ENCODE peak calls at places on chromosomes 7 and 10, in nine cellular contexts. M is A549, Z is vagina, I is heart left ventricle, F is body of pancreas, T is stomach, X is transverse colon, K is suprapubic skin, S is spleen. O is an unnamed sample.

GRCh38 chr10:62250594-62251198 is 17.9 kb downstream of the RTKN2 start:
- DNase-seq in F (no peak), S (no peak), X (no peak), Z (no peak), M (peak; percentile 49), T (no peak), I (no peak), K (no peak), O (peak; percentile 52)

GRCh38 chr7:131038153-131038552 is 289.5 kb upstream of the MKLN1 start:
- DNase-seq in K (no peak), X (no peak), Z (no peak), M (no peak), S (no peak), T (no peak), F (no peak), I (no peak), O (no peak)

GRCh38 chr10:23310443-23310842 is 34.2 kb downstream of the C10orf67 start:
- DNase-seq in F (no peak), M (no peak), X (no peak), I (no peak), K (no peak), Z (no peak), S (no peak), T (no peak), O (no peak)

GRCh38 chr7:104040666-104041065 is 51.2 kb upstream of the RELN start:
- DNase-seq in M (no peak), X (no peak), Z (no peak), T (no peak), S (no peak), F (no peak), K (no peak), I (no peak), O (no peak)

GRCh38 chr10:72455889-72456588 is 101.3 kb upstream of the DNAJB12 start:
- DNase-seq in Z (no peak), X (no peak), T (no peak), M (no peak), F (no peak), K (no peak), I (no peak), S (no peak), O (no peak)

GRCh38 chr10:28105561-28105960 is 106.7 kb upstream of the ODAD2 start:
- DNase-seq in Z (no peak), T (no peak), F (no peak), I (no peak), X (no peak), M (no peak), K (no peak), S (no peak), O (no peak)

GRCh38 chr7:53596230-53596629 is 560.8 kb downstream of the POM121L12 start:
- DNase-seq in Z (no peak), X (no peak), I (no peak), K (no peak), T (no peak), M (no peak), S (no peak), F (no peak), O (no peak)

GRCh38 chr7:26419198-26419597 is 127.5 kb downstream of the SNX10 start:
- DNase-seq in M (no peak), Z (no peak), I (no peak), K (no peak), F (no peak), T (no peak), X (no peak), S (no peak), O (no peak)

DNA sequence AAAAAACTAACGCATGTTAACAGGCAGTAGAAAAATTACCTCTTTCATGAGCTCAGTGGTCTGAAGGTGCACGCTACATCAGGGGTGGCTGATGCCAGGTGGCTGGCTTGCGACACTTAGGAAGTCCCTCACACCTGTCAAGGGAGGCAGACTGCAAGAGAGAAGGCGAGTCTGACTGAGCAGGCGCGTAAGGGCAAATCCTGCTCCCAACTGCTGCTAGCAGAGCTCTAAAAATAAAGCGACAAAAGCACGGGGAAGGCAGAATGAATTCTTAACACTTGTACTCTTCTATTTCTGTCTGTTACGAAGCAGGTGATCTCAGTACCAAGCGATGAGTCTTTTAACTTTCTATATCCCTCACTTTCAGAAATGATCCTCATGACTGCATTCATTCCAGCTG is 33.1 kb downstream of the CACNA2D1 start:
- DNase-seq in S (peak; percentile 17), X (no peak), I (peak; percentile 76), F (peak; percentile 34), M (no peak), K (no peak), T (no peak), Z (no peak), O (no peak)
- H3K27ac ChIP-seq in S (no peak overlapping the region), X (no peak overlapping the region), I (peak overlapping the region; percentile 73), F (no peak overlapping the region), M (no peak overlapping the region), K (no peak overlapping the region), T (no peak overlapping the region), Z (no peak overlapping the region), O (no peak overlapping the region)

DNA sequence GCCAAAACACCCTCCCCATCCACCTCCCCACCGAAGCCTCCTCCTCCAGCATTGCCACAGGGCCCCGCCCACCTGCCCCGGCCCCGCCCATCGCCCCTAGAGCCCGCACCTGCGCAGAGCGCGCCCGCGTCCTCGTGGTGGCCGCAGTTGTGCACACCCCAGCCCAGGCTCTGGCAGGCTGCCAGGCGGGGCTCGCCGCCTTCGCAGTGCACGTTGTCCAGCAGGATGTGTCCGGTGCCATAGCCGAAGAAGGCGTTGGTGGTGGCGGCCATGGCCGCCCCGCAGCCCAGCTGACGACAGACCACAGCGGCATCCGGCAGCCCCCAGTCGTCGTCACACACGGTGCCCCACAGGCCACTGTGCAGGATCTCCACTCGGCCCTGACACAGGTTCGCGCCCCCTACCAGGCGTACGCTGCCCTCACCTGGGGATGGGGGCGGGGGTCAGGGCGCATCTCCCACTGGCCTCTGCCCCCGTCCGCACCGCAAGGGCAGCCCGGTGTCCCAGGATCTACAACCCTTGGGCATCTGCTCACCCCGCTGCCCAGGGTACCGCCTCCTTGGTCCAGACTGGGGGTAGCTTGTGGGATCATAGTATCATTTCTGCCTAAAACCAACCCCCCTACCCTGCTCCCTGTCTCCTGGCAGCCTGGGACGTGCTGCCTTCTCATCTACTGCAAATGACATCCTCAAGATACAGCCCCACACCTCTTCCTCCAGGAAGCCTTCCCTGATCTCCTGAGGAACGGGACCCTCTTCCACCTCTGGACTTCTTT is 11.9 kb downstream of the SSC4D start:
- DNase-seq in K (peak; percentile 89), T (peak; percentile 83), S (peak; percentile 95), Z (no peak), F (peak; percentile 87), I (peak; percentile 82), X (peak; percentile 89), M (peak; percentile 90), O (peak; percentile 93)
- TF ChIP-seq POLR2A in K (no peak), T (no peak), S (no peak), Z (no peak), F (peak; percentile 30), I (no peak), X (peak; percentile 21), M (peak; percentile 63), O (no peak)

GRCh38 chr7:44334734-44335097 is 9.3 kb upstream of the CAMK2B start:
- DNase-seq in I (no peak), S (no peak), M (no peak), F (no peak), T (no peak), K (no peak), Z (no peak), X (no peak), O (no peak)

GRCh38 chr7:44329888-44330287 is 4.5 kb upstream of the CAMK2B start:
- DNase-seq in K (no peak), S (no peak), X (no peak), F (no peak), M (no peak), I (no peak), Z (no peak), T (peak; percentile 9), O (no peak)

GRCh38 chr7:44333971-44334733 is 8.8 kb upstream of the CAMK2B start:
- DNase-seq in X (no peak), I (no peak), K (no peak), Z (no peak), S (no peak), T (no peak), F (no peak), M (no peak), O (no peak)

GRCh38 chr7:44329081-44329480 is 3.7 kb upstream of the CAMK2B start:
- DNase-seq in Z (no peak), F (no peak), K (no peak), S (no peak), M (no peak), X (no peak), I (no peak), T (no peak), O (no peak)

DNA sequence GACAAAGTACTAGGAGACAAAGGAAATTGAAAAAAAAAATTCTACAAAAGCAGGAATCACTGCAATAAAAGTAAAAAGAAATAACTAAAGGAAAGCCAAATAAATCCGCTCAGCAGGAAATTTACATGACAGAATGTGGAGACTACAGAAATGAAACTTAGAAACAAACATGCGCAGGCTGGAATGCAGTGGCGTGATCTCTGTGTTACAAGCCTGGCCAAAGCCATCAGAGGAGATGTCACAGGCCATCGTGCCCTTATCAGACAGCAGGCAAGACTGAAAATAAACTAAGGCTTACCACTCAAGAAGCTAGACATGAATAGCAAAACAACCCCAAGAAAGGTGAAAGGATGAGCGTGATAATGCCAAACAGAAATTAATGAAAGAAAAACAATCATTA is 6.3 kb upstream of the CAMK2B start:
- DNase-seq in I (no peak), M (no peak), X (no peak), T (no peak), K (no peak), F (no peak), S (no peak), Z (no peak), O (no peak)
- H3K4me3 ChIP-seq in I (no peak overlapping the region), M (no peak overlapping the region), X (no peak overlapping the region), T (no peak overlapping the region), K (no peak overlapping the region), F (no peak overlapping the region), S (no peak overlapping the region), Z (no peak overlapping the region), O (no peak overlapping the region)

GRCh38 chr7:54860003-54860775 is 101.2 kb upstream of the SEC61G start:
- DNase-seq in I (no peak), M (no peak), Z (no peak), T (no peak), F (no peak), X (no peak), S (no peak), K (no peak), O (no peak)

GRCh38 chr7:54859545-54859944 is 100.5 kb upstream of the SEC61G start:
- DNase-seq in F (no peak), Z (no peak), K (no peak), S (no peak), I (no peak), M (no peak), X (no peak), T (no peak), O (no peak)

GRCh38 chr7:54858008-54858692 is 99.1 kb upstream of the SEC61G start:
- DNase-seq in Z (no peak), K (no peak), I (no peak), F (no peak), X (no peak), S (no peak), T (no peak), M (no peak), O (no peak)

GRCh38 chr7:54860843-54861242 is 101.8 kb upstream of the SEC61G start:
- DNase-seq in T (no peak), M (no peak), S (no peak), K (no peak), I (no peak), Z (no peak), F (no peak), X (no peak), O (no peak)

DNA sequence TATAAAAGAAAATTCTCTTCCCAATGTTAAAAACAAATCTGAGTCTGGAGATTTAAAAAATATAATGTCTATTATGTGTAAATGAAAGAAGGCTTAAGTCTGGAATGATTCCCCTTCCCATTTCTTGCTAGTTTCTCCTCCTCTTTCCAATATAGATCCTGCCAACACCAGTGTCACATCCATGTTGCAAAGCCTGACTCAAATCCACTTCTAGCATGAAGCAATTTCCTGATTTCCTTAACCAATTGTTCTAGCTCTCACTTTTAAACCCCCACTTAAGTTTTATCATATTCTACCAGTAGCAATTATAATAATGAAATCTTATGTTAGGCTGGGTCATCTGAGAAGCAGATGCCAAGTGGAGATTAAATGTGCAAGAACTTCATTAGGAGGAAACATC is 100.1 kb upstream of the SEC61G start:
- DNase-seq in M (no peak), I (no peak), T (no peak), Z (no peak), F (no peak), X (no peak), K (no peak), S (no peak), O (no peak)
- H3K27ac ChIP-seq in M (no peak overlapping the region), I (no peak overlapping the region), T (no peak overlapping the region), Z (no peak overlapping the region), F (no peak overlapping the region), X (no peak overlapping the region), K (no peak overlapping the region), S (no peak overlapping the region), O (no peak overlapping the region)